ENCODE peak calls at places on chromosomes 2 and 18, in five cellular contexts. One of them, this sample, is unnamed. For H3K4me1, the result is how much of the 10 kb centered on the place peaks cover.

GRCh38 chr2:157056200-157056676 is 201.3 kb upstream of the GALNT5 start:
- DNase-seq in A673: no peak
- DNase-seq in right lobe of liver: no peak
- DNase-seq in body of pancreas: no peak
- DNase-seq in CD4-positive, CD25-positive, alpha-beta regulatory T cell: no peak
- DNase-seq in this sample: no peak

GRCh38 chr2:20156051-20156730 is 68.7 kb downstream of the SDC1 start:
- DNase-seq in A673: no peak
- DNase-seq in right lobe of liver: no peak
- DNase-seq in body of pancreas: no peak
- DNase-seq in CD4-positive, CD25-positive, alpha-beta regulatory T cell: no peak
- DNase-seq in this sample: no peak

GRCh38 chr2:204628926-204629661 is 83.8 kb downstream of the PARD3B start:
- DNase-seq in A673: peak
- DNase-seq in right lobe of liver: no peak
- DNase-seq in body of pancreas: no peak
- DNase-seq in CD4-positive, CD25-positive, alpha-beta regulatory T cell: no peak
- DNase-seq in this sample: no peak

GRCh38 chr2:168119519-168120141 is 127.8 kb downstream of the STK39 start:
- DNase-seq in A673: peak
- DNase-seq in right lobe of liver: no peak
- DNase-seq in body of pancreas: peak
- DNase-seq in CD4-positive, CD25-positive, alpha-beta regulatory T cell: no peak
- DNase-seq in this sample: no peak

GRCh38 chr18:57353940-57354461 is 1.6 kb downstream of the ST8SIA3 start:
- DNase-seq in A673: peak
- DNase-seq in right lobe of liver: peak
- DNase-seq in body of pancreas: peak
- DNase-seq in CD4-positive, CD25-positive, alpha-beta regulatory T cell: no peak
- DNase-seq in this sample: no peak

GRCh38 chr2:35787302-35788031 is 568.1 kb upstream of the CRIM1 start:
- DNase-seq in A673: no peak
- DNase-seq in right lobe of liver: no peak
- DNase-seq in body of pancreas: no peak
- DNase-seq in CD4-positive, CD25-positive, alpha-beta regulatory T cell: no peak
- DNase-seq in this sample: no peak

GRCh38 chr18:47997338-47997780 is 66.9 kb upstream of the SMAD2 start:
- DNase-seq in A673: peak
- DNase-seq in right lobe of liver: no peak
- DNase-seq in body of pancreas: no peak
- DNase-seq in CD4-positive, CD25-positive, alpha-beta regulatory T cell: no peak
- DNase-seq in this sample: no peak

GRCh38 chr18:54792079-54792478 is 36.2 kb upstream of the RAB27B start:
- DNase-seq in A673: no peak
- DNase-seq in right lobe of liver: no peak
- DNase-seq in body of pancreas: no peak
- DNase-seq in CD4-positive, CD25-positive, alpha-beta regulatory T cell: no peak
- DNase-seq in this sample: no peak

GRCh38 chr2:40281021-40281940 is 170.6 kb downstream of the SLC8A1 start:
- DNase-seq in A673: no peak
- DNase-seq in right lobe of liver: no peak
- DNase-seq in body of pancreas: no peak
- DNase-seq in CD4-positive, CD25-positive, alpha-beta regulatory T cell: no peak
- DNase-seq in this sample: no peak

GRCh38 chr2:18178736-18179349 is 300.4 kb downstream of the KCNS3 start:
- DNase-seq in A673: peak
- DNase-seq in right lobe of liver: no peak
- DNase-seq in body of pancreas: peak
- DNase-seq in CD4-positive, CD25-positive, alpha-beta regulatory T cell: peak
- DNase-seq in this sample: no peak

GRCh38 chr2:95058989-95059601 is 33.6 kb downstream of the MAL start:
- DNase-seq in A673: no peak
- DNase-seq in right lobe of liver: no peak
- DNase-seq in body of pancreas: peak
- DNase-seq in CD4-positive, CD25-positive, alpha-beta regulatory T cell: no peak
- DNase-seq in this sample: no peak

GRCh38 chr18:12944724-12945123 is 3.1 kb upstream of the SEH1L start:
- DNase-seq in A673: no peak
- DNase-seq in right lobe of liver: peak
- DNase-seq in body of pancreas: peak
- DNase-seq in CD4-positive, CD25-positive, alpha-beta regulatory T cell: no peak
- DNase-seq in this sample: no peak

GRCh38 chr2:23207871-23208270 is 177.1 kb upstream of the KLHL29 start:
- DNase-seq in A673: no peak
- DNase-seq in right lobe of liver: peak
- DNase-seq in body of pancreas: no peak
- DNase-seq in CD4-positive, CD25-positive, alpha-beta regulatory T cell: no peak
- DNase-seq in this sample: no peak

GRCh38 chr2:191297031-191297430 is 51.8 kb downstream of the MYO1B start:
- DNase-seq in A673: no peak
- DNase-seq in right lobe of liver: no peak
- DNase-seq in body of pancreas: no peak
- DNase-seq in CD4-positive, CD25-positive, alpha-beta regulatory T cell: no peak
- DNase-seq in this sample: no peak

GRCh38 chr18:54712315-54712714 is 116.0 kb upstream of the RAB27B start:
- DNase-seq in A673: no peak
- DNase-seq in right lobe of liver: no peak
- DNase-seq in body of pancreas: no peak
- DNase-seq in CD4-positive, CD25-positive, alpha-beta regulatory T cell: no peak
- DNase-seq in this sample: no peak

GRCh38 chr18:12254137-12254819 is at the start of gene CIDEA:
- DNase-seq in A673: peak
- DNase-seq in right lobe of liver: no peak
- DNase-seq in body of pancreas: peak
- DNase-seq in CD4-positive, CD25-positive, alpha-beta regulatory T cell: no peak
- DNase-seq in this sample: no peak

GRCh38 chr2:234994340-234995321 is 42.8 kb downstream of the SH3BP4 start:
- DNase-seq in A673: no peak
- DNase-seq in right lobe of liver: no peak
- DNase-seq in body of pancreas: no peak
- DNase-seq in CD4-positive, CD25-positive, alpha-beta regulatory T cell: no peak
- DNase-seq in this sample: no peak

GRCh38 chr2:13676269-13676668 is 956.2 kb upstream of the LRATD1 start:
- DNase-seq in A673: no peak
- DNase-seq in right lobe of liver: no peak
- DNase-seq in body of pancreas: no peak
- DNase-seq in CD4-positive, CD25-positive, alpha-beta regulatory T cell: no peak
- DNase-seq in this sample: no peak

GRCh38 chr2:129103922-129104878 is 785.5 kb upstream of the HS6ST1 start:
- DNase-seq in A673: no peak
- DNase-seq in right lobe of liver: no peak
- DNase-seq in body of pancreas: no peak
- DNase-seq in CD4-positive, CD25-positive, alpha-beta regulatory T cell: no peak
- DNase-seq in this sample: no peak

GRCh38 chr2:241492174-241492565 is 16.2 kb downstream of the STK25 start:
- DNase-seq in A673: no peak
- DNase-seq in right lobe of liver: no peak
- DNase-seq in body of pancreas: no peak
- DNase-seq in CD4-positive, CD25-positive, alpha-beta regulatory T cell: no peak
- DNase-seq in this sample: no peak

GRCh38 chr2:25310965-25311865 is 30.5 kb downstream of the DNMT3A start:
- DNase-seq in A673: no peak
- DNase-seq in right lobe of liver: peak
- DNase-seq in body of pancreas: peak
- DNase-seq in CD4-positive, CD25-positive, alpha-beta regulatory T cell: no peak
- DNase-seq in this sample: no peak

GRCh38 chr18:34697891-34698290 is 12.2 kb upstream of the DTNA start:
- DNase-seq in A673: no peak
- DNase-seq in right lobe of liver: no peak
- DNase-seq in body of pancreas: no peak
- DNase-seq in CD4-positive, CD25-positive, alpha-beta regulatory T cell: no peak
- DNase-seq in this sample: no peak

GRCh38 chr18:79896746-79897145 is 54.7 kb downstream of the SLC66A2 start:
- DNase-seq in A673: no peak
- DNase-seq in right lobe of liver: no peak
- DNase-seq in body of pancreas: no peak
- DNase-seq in CD4-positive, CD25-positive, alpha-beta regulatory T cell: no peak
- DNase-seq in this sample: no peak

GRCh38 chr18:54033087-54033486 is 191.4 kb downstream of the MBD2 start:
- DNase-seq in A673: no peak
- DNase-seq in right lobe of liver: no peak
- DNase-seq in body of pancreas: no peak
- DNase-seq in CD4-positive, CD25-positive, alpha-beta regulatory T cell: no peak
- DNase-seq in this sample: no peak

GRCh38 chr18:48765053-48765452 is 185.7 kb downstream of the SMAD7 start:
- DNase-seq in A673: no peak
- DNase-seq in right lobe of liver: no peak
- DNase-seq in body of pancreas: no peak
- DNase-seq in CD4-positive, CD25-positive, alpha-beta regulatory T cell: no peak
- DNase-seq in this sample: no peak

GRCh38 chr2:230870544-230871360 is 6.0 kb downstream of the ITM2C start:
- DNase-seq in A673: peak
- DNase-seq in right lobe of liver: no peak
- DNase-seq in body of pancreas: no peak
- DNase-seq in CD4-positive, CD25-positive, alpha-beta regulatory T cell: no peak
- DNase-seq in this sample: no peak

GRCh38 chr2:48940606-48941005 is 185.1 kb upstream of the LHCGR start:
- DNase-seq in A673: peak
- DNase-seq in right lobe of liver: no peak
- DNase-seq in body of pancreas: no peak
- DNase-seq in CD4-positive, CD25-positive, alpha-beta regulatory T cell: no peak
- DNase-seq in this sample: no peak

GRCh38 chr2:158817596-158817995 is 22.5 kb downstream of the DAPL1 start:
- DNase-seq in A673: no peak
- DNase-seq in right lobe of liver: no peak
- DNase-seq in body of pancreas: no peak
- DNase-seq in CD4-positive, CD25-positive, alpha-beta regulatory T cell: no peak
- DNase-seq in this sample: no peak

GRCh38 chr2:40257812-40258457 is 194.0 kb downstream of the SLC8A1 start:
- DNase-seq in A673: no peak
- DNase-seq in right lobe of liver: no peak
- DNase-seq in body of pancreas: no peak
- DNase-seq in CD4-positive, CD25-positive, alpha-beta regulatory T cell: no peak
- DNase-seq in this sample: no peak

GRCh38 chr2:217105733-217106649 is 246.1 kb upstream of the TNP1 start:
- DNase-seq in A673: peak
- DNase-seq in right lobe of liver: no peak
- DNase-seq in body of pancreas: no peak
- DNase-seq in CD4-positive, CD25-positive, alpha-beta regulatory T cell: no peak
- DNase-seq in this sample: no peak

GRCh38 chr2:217101972-217102371 is 242.1 kb upstream of the TNP1 start:
- DNase-seq in A673: no peak
- DNase-seq in right lobe of liver: no peak
- DNase-seq in body of pancreas: no peak
- DNase-seq in CD4-positive, CD25-positive, alpha-beta regulatory T cell: no peak
- DNase-seq in this sample: no peak

GRCh38 chr2:217102941-217103340 is 243.1 kb upstream of the TNP1 start:
- DNase-seq in A673: no peak
- DNase-seq in right lobe of liver: no peak
- DNase-seq in body of pancreas: no peak
- DNase-seq in CD4-positive, CD25-positive, alpha-beta regulatory T cell: no peak
- DNase-seq in this sample: no peak

GRCh38 chr2:217106650-217107014 is 246.8 kb upstream of the TNP1 start:
- DNase-seq in A673: peak
- DNase-seq in right lobe of liver: no peak
- DNase-seq in body of pancreas: no peak
- DNase-seq in CD4-positive, CD25-positive, alpha-beta regulatory T cell: no peak
- DNase-seq in this sample: no peak

GRCh38 chr2:217103752-217104540 is 244.1 kb upstream of the TNP1 start:
- DNase-seq in A673: no peak
- DNase-seq in right lobe of liver: no peak
- DNase-seq in body of pancreas: no peak
- DNase-seq in CD4-positive, CD25-positive, alpha-beta regulatory T cell: no peak
- DNase-seq in this sample: no peak
- H3K4me1 ChIP-seq in A673: under half
- H3K4me1 ChIP-seq in right lobe of liver: under half
- H3K4me1 ChIP-seq in body of pancreas: under half
- H3K4me1 ChIP-seq in CD4-positive, CD25-positive, alpha-beta regulatory T cell: under half
- H3K4me1 ChIP-seq in this sample: under half

DNA sequence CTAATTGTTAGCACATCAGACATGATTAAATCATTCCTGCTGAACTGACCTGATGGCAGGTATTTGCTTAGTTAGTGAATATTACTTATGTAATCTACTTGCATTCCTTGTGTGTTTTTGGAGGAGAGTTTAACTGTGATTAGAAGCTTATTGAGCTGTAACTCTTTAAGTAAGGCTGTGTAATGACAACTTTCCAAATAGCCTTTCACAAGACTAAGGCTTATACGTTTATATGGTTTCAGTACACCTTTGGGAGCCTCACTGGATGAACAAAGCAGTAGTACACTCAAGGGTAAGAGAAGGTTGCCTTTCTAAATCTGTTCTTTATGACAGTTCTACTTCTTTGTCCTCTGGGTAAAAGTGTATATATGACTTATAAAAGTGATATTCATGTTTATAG is 4.3 kb downstream of the ITPRID2 start:
- DNase-seq in A673: no peak
- DNase-seq in right lobe of liver: no peak
- DNase-seq in body of pancreas: no peak
- DNase-seq in CD4-positive, CD25-positive, alpha-beta regulatory T cell: no peak
- DNase-seq in this sample: no peak
- H3K4me1 ChIP-seq in A673: under half
- H3K4me1 ChIP-seq in right lobe of liver: half or more
- H3K4me1 ChIP-seq in body of pancreas: under half
- H3K4me1 ChIP-seq in CD4-positive, CD25-positive, alpha-beta regulatory T cell: under half
- H3K4me1 ChIP-seq in this sample: under half

GRCh38 chr18:3851159-3851558 is 401.2 kb downstream of the TGIF1 start:
- DNase-seq in A673: no peak
- DNase-seq in right lobe of liver: no peak
- DNase-seq in body of pancreas: no peak
- DNase-seq in CD4-positive, CD25-positive, alpha-beta regulatory T cell: no peak
- DNase-seq in this sample: no peak
- H3K4me1 ChIP-seq in A673: under half
- H3K4me1 ChIP-seq in right lobe of liver: under half
- H3K4me1 ChIP-seq in body of pancreas: under half
- H3K4me1 ChIP-seq in CD4-positive, CD25-positive, alpha-beta regulatory T cell: under half
- H3K4me1 ChIP-seq in this sample: under half

GRCh38 chr2:126661001-126661400 is 5.0 kb downstream of the GYPC start:
- DNase-seq in A673: no peak
- DNase-seq in right lobe of liver: no peak
- DNase-seq in body of pancreas: no peak
- DNase-seq in CD4-positive, CD25-positive, alpha-beta regulatory T cell: no peak
- DNase-seq in this sample: no peak
- H3K4me1 ChIP-seq in A673: under half
- H3K4me1 ChIP-seq in right lobe of liver: under half
- H3K4me1 ChIP-seq in body of pancreas: half or more
- H3K4me1 ChIP-seq in CD4-positive, CD25-positive, alpha-beta regulatory T cell: half or more
- H3K4me1 ChIP-seq in this sample: half or more

GRCh38 chr2:164781394-164781793 is 60.2 kb downstream of the COBLL1 start:
- DNase-seq in A673: no peak
- DNase-seq in right lobe of liver: no peak
- DNase-seq in body of pancreas: no peak
- DNase-seq in CD4-positive, CD25-positive, alpha-beta regulatory T cell: no peak
- DNase-seq in this sample: no peak
- H3K4me1 ChIP-seq in A673: under half
- H3K4me1 ChIP-seq in right lobe of liver: under half
- H3K4me1 ChIP-seq in body of pancreas: half or more
- H3K4me1 ChIP-seq in CD4-positive, CD25-positive, alpha-beta regulatory T cell: under half
- H3K4me1 ChIP-seq in this sample: under half

This sample was measured in effector memory CD4-positive, alpha-beta T cell.